ENCODE peak calls at places on chromosomes 13 and 19, in eight cellular contexts. D is stimulated activated CD4-positive, alpha-beta T cell treated with anti-CD3 and anti-CD28 coated beads, Interleukin-15, amount 100 ng/mL, for 1 hour; W is naive thymus-derived CD4-positive, alpha-beta T cell; Z is NCI-H524; J is HFF-Myc; E is ecto neural progenitor cell; Q is astrocyte of the spinal cord; C is effector CD4-positive, alpha-beta T cell. H is an unnamed sample.

GRCh38 chr13:67651908-67652307 is 421.8 kb upstream of the PCDH9 start:
- DNase-seq in D (no peak), W (no peak), Z (no peak), J (no peak), E (no peak), Q (no peak), C (no peak), H (no peak)

GRCh38 chr13:52070929-52071523 is 46.5 kb downstream of the UTP14C start:
- DNase-seq in D (no peak), W (no peak), Z (peak; percentile 59), J (peak; percentile 10), E (no peak), Q (peak; percentile 24), C (no peak), H (no peak)

GRCh38 chr13:97319088-97319487 is 97.0 kb downstream of the MBNL2 start:
- DNase-seq in D (no peak), W (no peak), Z (no peak), J (no peak), E (no peak), Q (no peak), C (no peak), H (no peak)

GRCh38 chr13:70905035-70905434 is 796.8 kb upstream of the KLHL1 start:
- DNase-seq in D (no peak), W (no peak), Z (no peak), J (no peak), E (no peak), Q (no peak), C (no peak), H (no peak)

GRCh38 chr13:51832471-51833152 is 12.4 kb downstream of the TMEM272 start:
- DNase-seq in D (no peak), W (peak; percentile 76), Z (peak; percentile 78), J (no peak), E (peak; percentile 50), Q (no peak), C (peak; percentile 48), H (peak; percentile 38)

GRCh38 chr19:12880551-12881171 is 588 bp downstream of the DNASE2 start:
- DNase-seq in D (no peak), W (no peak), Z (peak; percentile 50), J (no peak), E (no peak), Q (no peak), C (no peak), H (no peak)

GRCh38 chr13:33228645-33229445 is 56.7 kb downstream of the STARD13 start:
- DNase-seq in D (no peak), W (peak; percentile 35), Z (peak; percentile 40), J (no peak), E (no peak), Q (peak; percentile 85), C (no peak), H (peak; percentile 28)

GRCh38 chr13:102846261-102847015 is 606 bp downstream of the ERCC5 start:
- DNase-seq in D (peak; percentile 17), W (peak; percentile 70), Z (peak; percentile 52), J (no peak), E (no peak), Q (peak; percentile 39), C (peak; percentile 49), H (peak; percentile 38)

GRCh38 chr13:93004919-93005318 is 221.7 kb upstream of the GPC6 start:
- DNase-seq in D (no peak), W (no peak), Z (peak; percentile 26), J (peak; percentile 4), E (no peak), Q (no peak), C (no peak), H (no peak)

GRCh38 chr19:16566161-16566560 is 6.1 kb downstream of the SLC35E1 start:
- DNase-seq in D (no peak), W (peak; percentile 93), Z (no peak), J (no peak), E (no peak), Q (no peak), C (peak; percentile 84), H (no peak)

GRCh38 chr19:53959176-53959757 is 3.5 kb upstream of the CACNG8 start:
- DNase-seq in D (no peak), W (no peak), Z (no peak), J (no peak), E (no peak), Q (no peak), C (no peak), H (no peak)

GRCh38 chr13:52455677-52456041 is 381 bp downstream of the CKAP2 start:
- DNase-seq in D (peak; percentile 69), W (peak; percentile 78), Z (peak; percentile 72), J (no peak), E (peak; percentile 92), Q (peak; percentile 70), C (peak; percentile 72), H (peak; percentile 46)

GRCh38 chr19:51799311-51799997 is 4.5 kb downstream of the FPR3 start:
- DNase-seq in D (no peak), W (no peak), Z (no peak), J (peak; percentile 90), E (no peak), Q (peak; percentile 94), C (no peak), H (no peak)

GRCh38 chr13:31896427-31896826 is 135.1 kb upstream of the FRY start:
- DNase-seq in D (no peak), W (no peak), Z (peak; percentile 24), J (no peak), E (no peak), Q (peak; percentile 89), C (no peak), H (no peak)

GRCh38 chr19:1261512-1261862 is 7.6 kb upstream of the CIRBP start:
- DNase-seq in D (no peak), W (no peak), Z (peak; percentile 41), J (no peak), E (peak; percentile 71), Q (no peak), C (no peak), H (no peak)

GRCh38 chr13:72983085-72983768 is 75.6 kb upstream of the KLF5 start:
- DNase-seq in D (no peak), W (no peak), Z (no peak), J (no peak), E (no peak), Q (peak; percentile 58), C (no peak), H (no peak)

GRCh38 chr13:27665333-27665732 is 43.6 kb downstream of the POLR1D start:
- DNase-seq in D (no peak), W (no peak), Z (peak; percentile 18), J (no peak), E (no peak), Q (no peak), C (no peak), H (no peak)

GRCh38 chr19:55173717-55174409 is 6.2 kb downstream of the SYT5 start:
- DNase-seq in D (no peak), W (no peak), Z (peak; percentile 63), J (no peak), E (peak; percentile 88), Q (peak; percentile 57), C (no peak), H (peak; percentile 31)

GRCh38 chr13:26348966-26349365 is 95.0 kb downstream of the CDK8 start:
- DNase-seq in D (no peak), W (no peak), Z (no peak), J (no peak), E (no peak), Q (no peak), C (no peak), H (no peak)

GRCh38 chr13:39510296-39510695 is 92.7 kb downstream of the LHFPL6 start:
- DNase-seq in D (no peak), W (no peak), Z (no peak), J (no peak), E (no peak), Q (no peak), C (no peak), H (no peak)

GRCh38 chr13:94020833-94021232 is 458.6 kb downstream of the DCT start:
- DNase-seq in D (no peak), W (no peak), Z (no peak), J (no peak), E (no peak), Q (peak; percentile 51), C (no peak), H (no peak)

GRCh38 chr13:103884139-103884723 is 818.0 kb upstream of the SLC10A2 start:
- DNase-seq in D (no peak), W (no peak), Z (no peak), J (no peak), E (no peak), Q (no peak), C (no peak), H (no peak)

GRCh38 chr13:112641456-112641855 is 48.4 kb upstream of the ATP11A start:
- DNase-seq in D (no peak), W (no peak), Z (no peak), J (no peak), E (peak; percentile 23), Q (no peak), C (no peak), H (no peak)